ENCODE peak calls at places on chromosomes 12 and 14, in eight cellular contexts. Z is iris pigment epithelial cell; V is stimulated activated CD4-positive, alpha-beta T cell treated with anti-CD3 and anti-CD28 coated beads, Interleukin-15, amount 100 ng/mL, for 1 hour; L is SJSA1; U is stromal cell of bone marrow; F is Karpas-422; R is T47D; M is sciatic nerve. Q is an unnamed sample.

GRCh38 chr12:106953352-106954260 is 2.1 kb upstream of the TMEM263 start:
- DNase-seq in Z (peak), V (no peak), L (peak), U (no peak), F (peak), R (no peak), M (no peak), Q (no peak)

GRCh38 chr12:46891306-46891705 is 65.5 kb upstream of the SLC38A4 start:
- DNase-seq in Z (peak), V (no peak), L (peak), U (no peak), F (no peak), R (no peak), M (no peak), Q (no peak)

GRCh38 chr12:127459166-127459565 is 807.8 kb upstream of the TMEM132C start:
- DNase-seq in Z (no peak), V (no peak), L (peak), U (no peak), F (no peak), R (no peak), M (no peak), Q (no peak)

GRCh38 chr12:65822732-65823480 is 1.4 kb upstream of the HMGA2 start:
- DNase-seq in Z (peak), V (no peak), L (peak), U (peak), F (no peak), R (no peak), M (no peak), Q (no peak)

GRCh38 chr12:57126061-57126460 is 2.2 kb upstream of the LRP1 start:
- DNase-seq in Z (no peak), V (no peak), L (no peak), U (no peak), F (no peak), R (no peak), M (no peak), Q (no peak)

GRCh38 chr14:75127903-75128595 is 1.2 kb upstream of the NEK9 start:
- DNase-seq in Z (no peak), V (no peak), L (no peak), U (no peak), F (peak), R (no peak), M (no peak), Q (no peak)

GRCh38 chr12:122871851-122872785 is 23.8 kb downstream of the VPS37B start:
- DNase-seq in Z (peak), V (no peak), L (peak), U (no peak), F (peak), R (peak), M (peak), Q (no peak)

GRCh38 chr12:94879542-94879941 is 124.0 kb downstream of the NDUFA12 start:
- DNase-seq in Z (no peak), V (no peak), L (no peak), U (no peak), F (peak), R (no peak), M (no peak), Q (no peak)

GRCh38 chr12:67884596-67884995 is 104.7 kb upstream of the IFNG-AS1 start:
- DNase-seq in Z (no peak), V (no peak), L (no peak), U (no peak), F (no peak), R (no peak), M (no peak), Q (no peak)

GRCh38 chr12:110737532-110737931 is 5.2 kb downstream of the PPP1CC start:
- DNase-seq in Z (no peak), V (no peak), L (no peak), U (no peak), F (no peak), R (no peak), M (no peak), Q (no peak)

GRCh38 chr14:72888202-72888601 is 5.7 kb downstream of the DPF3 start:
- DNase-seq in Z (no peak), V (no peak), L (no peak), U (no peak), F (no peak), R (no peak), M (no peak), Q (no peak)

GRCh38 chr12:20280515-20280914 is 87.8 kb upstream of the PDE3A start:
- DNase-seq in Z (no peak), V (no peak), L (no peak), U (peak), F (no peak), R (no peak), M (no peak), Q (no peak)

Q was measured in effector CD8-positive, alpha-beta T cell.